ENCODE peak calls at places on chromosomes 1 and 21, in seven cellular contexts. One of them, this sample, is unnamed.

GRCh38 chr1:34590211-34590623 is 164.6 kb upstream of the GJB5 start:
- DNase-seq in fibroblast of lung: peak
- DNase-seq in CD8-positive, alpha-beta memory T cell: no peak
- DNase-seq in naive thymus-derived CD4-positive, alpha-beta T cell: no peak
- DNase-seq in right cardiac atrium: no peak
- DNase-seq in GM23248: peak
- DNase-seq in AG04450: no peak
- DNase-seq in this sample: no peak

GRCh38 chr1:170424346-170424745 is 107.6 kb upstream of the GORAB start:
- DNase-seq in fibroblast of lung: no peak
- DNase-seq in CD8-positive, alpha-beta memory T cell: no peak
- DNase-seq in naive thymus-derived CD4-positive, alpha-beta T cell: no peak
- DNase-seq in right cardiac atrium: no peak
- DNase-seq in GM23248: peak
- DNase-seq in AG04450: no peak
- DNase-seq in this sample: no peak

GRCh38 chr1:111110197-111110899 is 29.5 kb downstream of the DRAM2 start:
- DNase-seq in fibroblast of lung: no peak
- DNase-seq in CD8-positive, alpha-beta memory T cell: no peak
- DNase-seq in naive thymus-derived CD4-positive, alpha-beta T cell: no peak
- DNase-seq in right cardiac atrium: no peak
- DNase-seq in GM23248: no peak
- DNase-seq in AG04450: no peak
- DNase-seq in this sample: peak

GRCh38 chr1:94017155-94017829 is 103.7 kb downstream of the ABCA4 start:
- DNase-seq in fibroblast of lung: no peak
- DNase-seq in CD8-positive, alpha-beta memory T cell: no peak
- DNase-seq in naive thymus-derived CD4-positive, alpha-beta T cell: no peak
- DNase-seq in right cardiac atrium: no peak
- DNase-seq in GM23248: peak
- DNase-seq in AG04450: no peak
- DNase-seq in this sample: no peak

GRCh38 chr1:242083742-242084141 is 84.8 kb upstream of the MAP1LC3C start:
- DNase-seq in fibroblast of lung: no peak
- DNase-seq in CD8-positive, alpha-beta memory T cell: no peak
- DNase-seq in naive thymus-derived CD4-positive, alpha-beta T cell: no peak
- DNase-seq in right cardiac atrium: no peak
- DNase-seq in GM23248: no peak
- DNase-seq in AG04450: no peak
- DNase-seq in this sample: no peak

GRCh38 chr1:150876111-150876434 is 326 bp downstream of the ARNT start:
- DNase-seq in fibroblast of lung: peak
- DNase-seq in CD8-positive, alpha-beta memory T cell: no peak
- DNase-seq in naive thymus-derived CD4-positive, alpha-beta T cell: no peak
- DNase-seq in right cardiac atrium: no peak
- DNase-seq in GM23248: peak
- DNase-seq in AG04450: peak
- DNase-seq in this sample: no peak

GRCh38 chr1:51574796-51575195 is 42.1 kb upstream of the OSBPL9 start:
- DNase-seq in fibroblast of lung: no peak
- DNase-seq in CD8-positive, alpha-beta memory T cell: no peak
- DNase-seq in naive thymus-derived CD4-positive, alpha-beta T cell: no peak
- DNase-seq in right cardiac atrium: no peak
- DNase-seq in GM23248: no peak
- DNase-seq in AG04450: no peak
- DNase-seq in this sample: no peak

GRCh38 chr1:113146242-113147072 is 73.5 kb downstream of the LRIG2 start:
- DNase-seq in fibroblast of lung: peak
- DNase-seq in CD8-positive, alpha-beta memory T cell: peak
- DNase-seq in naive thymus-derived CD4-positive, alpha-beta T cell: peak
- DNase-seq in right cardiac atrium: no peak
- DNase-seq in GM23248: peak
- DNase-seq in AG04450: no peak
- DNase-seq in this sample: no peak

GRCh38 chr1:164754088-164754600 is 195.2 kb downstream of the PBX1 start:
- DNase-seq in fibroblast of lung: peak
- DNase-seq in CD8-positive, alpha-beta memory T cell: no peak
- DNase-seq in naive thymus-derived CD4-positive, alpha-beta T cell: no peak
- DNase-seq in right cardiac atrium: peak
- DNase-seq in GM23248: peak
- DNase-seq in AG04450: no peak
- DNase-seq in this sample: no peak

GRCh38 chr21:25647632-25648031 is 8.6 kb downstream of the JAM2 start:
- DNase-seq in fibroblast of lung: no peak
- DNase-seq in CD8-positive, alpha-beta memory T cell: no peak
- DNase-seq in naive thymus-derived CD4-positive, alpha-beta T cell: no peak
- DNase-seq in right cardiac atrium: no peak
- DNase-seq in GM23248: no peak
- DNase-seq in AG04450: no peak
- DNase-seq in this sample: no peak

GRCh38 chr1:208036177-208036808 is 125.4 kb upstream of the CD34 start:
- DNase-seq in fibroblast of lung: no peak
- DNase-seq in CD8-positive, alpha-beta memory T cell: no peak
- DNase-seq in naive thymus-derived CD4-positive, alpha-beta T cell: no peak
- DNase-seq in right cardiac atrium: no peak
- DNase-seq in GM23248: no peak
- DNase-seq in AG04450: no peak
- DNase-seq in this sample: no peak

GRCh38 chr1:153629343-153629665 is 1.1 kb downstream of the S100A1 start:
- DNase-seq in fibroblast of lung: no peak
- DNase-seq in CD8-positive, alpha-beta memory T cell: no peak
- DNase-seq in naive thymus-derived CD4-positive, alpha-beta T cell: no peak
- DNase-seq in right cardiac atrium: peak
- DNase-seq in GM23248: no peak
- DNase-seq in AG04450: no peak
- DNase-seq in this sample: no peak

GRCh38 chr1:1225913-1226312 is 5.9 kb downstream of the SDF4 start:
- DNase-seq in fibroblast of lung: no peak
- DNase-seq in CD8-positive, alpha-beta memory T cell: no peak
- DNase-seq in naive thymus-derived CD4-positive, alpha-beta T cell: no peak
- DNase-seq in right cardiac atrium: no peak
- DNase-seq in GM23248: no peak
- DNase-seq in AG04450: no peak
- DNase-seq in this sample: no peak

GRCh38 chr1:65812065-65812464 is 19.4 kb downstream of the PDE4B start:
- DNase-seq in fibroblast of lung: peak
- DNase-seq in CD8-positive, alpha-beta memory T cell: no peak
- DNase-seq in naive thymus-derived CD4-positive, alpha-beta T cell: no peak
- DNase-seq in right cardiac atrium: no peak
- DNase-seq in GM23248: peak
- DNase-seq in AG04450: peak
- DNase-seq in this sample: peak

DNA sequence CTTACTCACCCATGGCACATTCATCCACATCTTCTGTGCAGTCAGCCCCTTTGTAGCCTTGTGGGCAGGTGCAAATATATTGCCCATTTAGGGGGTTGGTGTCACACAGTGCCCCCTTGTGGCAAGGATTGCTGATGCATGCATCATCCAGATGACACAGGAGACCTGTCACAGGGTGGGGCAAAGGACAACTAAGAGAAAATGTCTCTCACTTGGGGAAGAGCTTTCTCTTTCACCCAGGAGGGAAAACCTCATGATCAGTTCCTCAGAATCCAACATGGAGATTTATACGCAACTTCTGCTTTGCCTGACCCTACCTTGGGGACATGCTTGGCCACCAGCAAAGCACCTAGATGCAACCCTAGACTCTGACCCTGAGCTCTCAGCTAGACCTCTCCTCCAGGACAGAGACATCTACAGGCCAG is 71.8 kb upstream of the ADAM30 start:
- DNase-seq in fibroblast of lung: peak
- DNase-seq in CD8-positive, alpha-beta memory T cell: peak
- DNase-seq in naive thymus-derived CD4-positive, alpha-beta T cell: peak
- DNase-seq in right cardiac atrium: peak
- DNase-seq in GM23248: peak
- DNase-seq in AG04450: no peak
- DNase-seq in this sample: no peak
- H3K4me3 ChIP-seq in fibroblast of lung: no peak
- H3K4me3 ChIP-seq in CD8-positive, alpha-beta memory T cell: no peak
- H3K4me3 ChIP-seq in naive thymus-derived CD4-positive, alpha-beta T cell: no peak
- H3K4me3 ChIP-seq in right cardiac atrium: no peak
- H3K4me3 ChIP-seq in GM23248: no peak
- H3K4me3 ChIP-seq in AG04450: no peak
- H3K4me3 ChIP-seq in this sample: no peak

GRCh38 chr1:206786212-206786886 is 14.1 kb upstream of the IL10 start:
- DNase-seq in fibroblast of lung: no peak
- DNase-seq in CD8-positive, alpha-beta memory T cell: no peak
- DNase-seq in naive thymus-derived CD4-positive, alpha-beta T cell: no peak
- DNase-seq in right cardiac atrium: no peak
- DNase-seq in GM23248: no peak
- DNase-seq in AG04450: no peak
- DNase-seq in this sample: no peak
- H3K4me3 ChIP-seq in fibroblast of lung: no peak
- H3K4me3 ChIP-seq in CD8-positive, alpha-beta memory T cell: no peak
- H3K4me3 ChIP-seq in naive thymus-derived CD4-positive, alpha-beta T cell: no peak
- H3K4me3 ChIP-seq in right cardiac atrium: no peak
- H3K4me3 ChIP-seq in GM23248: no peak
- H3K4me3 ChIP-seq in AG04450: no peak
- H3K4me3 ChIP-seq in this sample: no peak

DNA sequence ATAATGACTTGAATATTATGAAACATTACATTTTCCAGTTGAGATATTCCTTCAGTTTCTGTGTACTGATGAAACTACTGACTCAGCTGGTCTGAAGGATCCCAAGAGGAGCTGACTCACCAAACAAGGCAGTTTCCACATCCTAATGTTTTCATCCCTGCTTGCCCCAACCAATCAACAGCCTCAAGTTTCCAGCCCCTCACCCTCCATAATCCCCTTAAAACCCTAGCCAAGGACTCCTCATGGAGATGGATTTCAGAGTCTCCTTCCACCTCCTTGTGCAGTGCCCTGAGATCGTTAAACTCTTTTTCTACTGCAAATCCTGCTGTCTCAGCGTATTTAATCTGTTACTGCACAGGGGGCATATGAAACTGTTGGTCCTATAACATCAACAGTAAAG is 83.1 kb upstream of the HAO2 start:
- DNase-seq in fibroblast of lung: peak
- DNase-seq in CD8-positive, alpha-beta memory T cell: no peak
- DNase-seq in naive thymus-derived CD4-positive, alpha-beta T cell: no peak
- DNase-seq in right cardiac atrium: no peak
- DNase-seq in GM23248: peak
- DNase-seq in AG04450: peak
- DNase-seq in this sample: peak
- H3K4me3 ChIP-seq in fibroblast of lung: no peak
- H3K4me3 ChIP-seq in CD8-positive, alpha-beta memory T cell: no peak
- H3K4me3 ChIP-seq in naive thymus-derived CD4-positive, alpha-beta T cell: no peak
- H3K4me3 ChIP-seq in right cardiac atrium: no peak
- H3K4me3 ChIP-seq in GM23248: no peak
- H3K4me3 ChIP-seq in AG04450: no peak
- H3K4me3 ChIP-seq in this sample: no peak

GRCh38 chr1:143661418-143662120 is 310.2 kb downstream of the FAM72C start:
- DNase-seq in fibroblast of lung: no peak
- DNase-seq in CD8-positive, alpha-beta memory T cell: no peak
- DNase-seq in naive thymus-derived CD4-positive, alpha-beta T cell: no peak
- DNase-seq in right cardiac atrium: no peak
- DNase-seq in GM23248: no peak
- DNase-seq in AG04450: no peak
- DNase-seq in this sample: no peak
- H3K4me3 ChIP-seq in fibroblast of lung: no peak
- H3K4me3 ChIP-seq in CD8-positive, alpha-beta memory T cell: no peak
- H3K4me3 ChIP-seq in naive thymus-derived CD4-positive, alpha-beta T cell: no peak
- H3K4me3 ChIP-seq in right cardiac atrium: peak
- H3K4me3 ChIP-seq in GM23248: no peak
- H3K4me3 ChIP-seq in AG04450: no peak
- H3K4me3 ChIP-seq in this sample: no peak

This sample was measured in skeletal muscle cell.